ENCODE peak calls at places on chromosomes 7 and 10, in four cellular contexts. S, H, G and Z are unnamed samples.

GRCh38 chr10:27692663-27693062 is 53.0 kb downstream of the MKX start:
- DNase-seq in G (no peak), H (no peak), S (no peak), Z (no peak)

GRCh38 chr10:30722956-30723355 is 93.4 kb upstream of the LYZL2 start:
- DNase-seq in G (no peak), S (no peak), H (no peak), Z (no peak)

GRCh38 chr7:155000795-155001194 is 2.1 kb downstream of the PAXIP1 start:
- DNase-seq in S (peak; percentile 59), H (no peak), G (no peak), Z (no peak)

GRCh38 chr10:72831696-72832355 is 61.7 kb upstream of the OIT3 start:
- DNase-seq in G (no peak), H (no peak), S (peak; percentile 8), Z (no peak)

GRCh38 chr10:26911811-26912461 is 51.2 kb upstream of the ABI1 start:
- DNase-seq in S (no peak), H (no peak), G (no peak), Z (no peak)

GRCh38 chr7:91135703-91136102 is 128.5 kb upstream of the FZD1 start:
- DNase-seq in G (no peak), H (no peak), S (no peak), Z (no peak)

GRCh38 chr10:72801263-72801868 is 92.2 kb upstream of the OIT3 start:
- DNase-seq in H (no peak), S (no peak), G (no peak), Z (no peak)

GRCh38 chr7:39605087-39605486 is 18.3 kb upstream of the RALA start:
- DNase-seq in H (no peak), S (no peak), G (no peak), Z (no peak)

GRCh38 chr10:129954916-129955315 is 9.2 kb downstream of the EBF3 start:
- DNase-seq in H (no peak), G (no peak), S (no peak), Z (no peak)

GRCh38 chr10:50621981-50622496 is 1.7 kb downstream of the SGMS1 start:
- DNase-seq in H (peak; percentile 92), G (peak; percentile 88), S (peak; percentile 93), Z (peak; percentile 96)
- TF ChIP-seq POLR2A in H (peak; percentile 34), G (no peak), S (no peak), Z (peak; percentile 60)

DNA sequence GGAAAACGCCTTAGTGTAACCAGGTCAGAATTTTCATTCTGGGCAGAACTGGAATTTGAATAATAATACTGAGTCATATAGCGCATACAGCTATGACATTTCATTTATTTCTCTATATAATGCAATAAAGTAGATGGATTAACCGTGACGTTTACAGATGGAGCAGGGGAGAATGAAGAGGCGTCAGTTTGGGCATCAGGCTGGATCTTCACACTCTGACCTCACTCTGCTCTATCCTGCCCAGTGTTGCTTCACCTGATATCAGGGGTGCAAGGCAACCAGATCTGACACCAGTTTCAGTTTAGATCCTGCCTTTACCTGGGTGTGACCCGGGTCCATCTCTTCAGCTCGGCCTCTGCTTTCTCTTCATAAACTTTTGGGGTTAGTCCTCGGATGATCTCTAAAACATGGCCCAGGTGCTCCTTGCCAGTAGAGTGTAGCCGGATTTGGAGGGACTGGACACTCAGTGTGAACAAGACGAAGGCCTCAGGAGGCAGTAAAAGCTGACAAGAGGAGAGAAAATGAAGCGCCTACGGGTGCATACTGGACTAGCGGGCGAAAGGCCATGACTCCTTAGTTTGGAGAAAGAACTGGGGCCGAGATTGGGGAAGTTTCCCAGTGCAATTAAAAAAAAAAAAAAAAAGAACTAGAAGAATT is 1.4 kb upstream of the ZYX start:
- DNase-seq in H (no peak), G (no peak), S (no peak), Z (no peak)
- H3K4me1 ChIP-seq in H (no peaks in the 10 kb centered on the region), G (peaks cover 8% of the 10 kb centered on the region), S (peaks cover 32% of the 10 kb centered on the region), Z (peaks cover 52% of the 10 kb centered on the region)

GRCh38 chr10:70169661-70170364 is 501 bp downstream of the SAR1A start:
- DNase-seq in H (no peak), S (no peak), G (peak; percentile 26), Z (no peak)

GRCh38 chr10:70178139-70178725 is 7.9 kb upstream of the SAR1A start:
- DNase-seq in G (no peak), H (no peak), S (no peak), Z (no peak)

GRCh38 chr10:70176441-70176840 is 6.1 kb upstream of the SAR1A start:
- DNase-seq in S (no peak), G (no peak), H (no peak), Z (no peak)

GRCh38 chr10:70175516-70175915 is 5.2 kb upstream of the SAR1A start:
- DNase-seq in S (no peak), G (no peak), H (no peak), Z (no peak)

DNA sequence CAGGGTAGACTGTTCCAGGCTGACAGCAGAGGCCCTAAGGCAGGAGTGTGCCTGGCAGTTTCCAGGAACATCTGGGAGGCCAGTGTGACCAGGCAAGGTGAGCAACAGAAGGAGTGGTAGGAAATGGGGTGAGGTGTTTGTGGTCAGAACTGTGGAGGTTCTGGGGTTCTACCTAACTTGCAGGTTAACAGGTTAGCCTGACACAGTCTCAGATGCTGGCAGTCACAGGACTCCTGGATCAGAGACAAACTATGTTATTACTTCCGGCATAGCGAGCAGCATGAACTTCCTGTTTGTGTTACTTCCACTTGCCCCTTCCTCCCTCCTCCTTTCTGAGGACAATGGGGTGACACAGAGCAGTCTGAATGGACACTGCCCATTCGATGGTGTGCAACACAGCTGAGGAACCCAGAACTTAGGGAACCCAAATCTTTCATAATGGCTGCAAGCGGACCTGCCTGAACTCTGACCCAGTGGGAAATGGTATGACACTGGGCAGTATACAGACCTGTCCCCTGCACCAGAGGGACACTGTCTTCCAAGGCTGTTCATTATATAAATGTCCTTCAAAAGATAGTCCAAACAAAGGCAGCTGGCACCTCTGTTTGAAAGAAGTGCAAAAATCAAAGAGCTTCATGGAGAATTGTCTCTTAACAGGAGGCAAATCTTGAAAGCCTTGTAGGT is 3.9 kb upstream of the SAR1A start:
- DNase-seq in S (no peak), H (peak; percentile 31), G (no peak), Z (no peak)
- TF ChIP-seq POLR2A in S (no peak), H (no peak), G (no peak), Z (no peak)

DNA sequence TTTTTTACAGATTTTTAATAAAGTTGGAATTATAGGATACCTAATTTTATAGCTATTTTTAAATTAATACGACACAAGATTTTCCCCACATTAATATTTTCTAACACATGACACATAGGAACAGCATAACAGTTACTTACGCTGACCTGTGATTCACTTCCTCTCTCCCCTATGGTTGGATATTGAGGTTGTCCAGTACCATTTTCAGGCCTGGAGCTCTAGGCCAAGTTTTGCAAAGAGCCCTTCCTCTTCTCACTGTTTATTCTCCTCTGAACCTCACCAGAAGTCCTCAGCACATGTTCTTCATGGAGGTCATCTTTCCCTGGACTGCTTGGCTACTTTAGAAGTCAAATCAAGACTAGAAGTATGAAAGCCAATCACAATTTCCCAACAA is 28.2 kb downstream of the LYZL1 start:
- DNase-seq in S (no peak), H (no peak), G (no peak), Z (no peak)
- H3K4me1 ChIP-seq in S (peaks cover 23% of the 10 kb centered on the region), H (no peaks in the 10 kb centered on the region), G (peaks cover 3% of the 10 kb centered on the region), Z (peaks cover 6% of the 10 kb centered on the region)

GRCh38 chr10:102151774-102152544 is at the start of gene NOLC1:
- DNase-seq in G (peak; percentile 99), H (peak; percentile 99), S (peak; percentile 99), Z (peak; percentile 99)
- TF ChIP-seq POLR2A in G (peak; percentile 64), H (peak; percentile 79), S (peak; percentile 49), Z (no peak)